ENCODE peak calls at places on chromosomes 6 and 20, in six cellular contexts. One of them, this sample, is unnamed.
A peak's percentile ranks its signal among the peaks of the same experiment; 100 is the strongest.

GRCh38 chr20:23143098-23143497 is 57.0 kb upstream of the CD93 start:
- DNase-seq in AG08395: peak; percentile 86
- DNase-seq in T-helper 1 cell: no peak
- DNase-seq in CD8-positive, alpha-beta T cell: no peak
- DNase-seq in GM03348: peak; percentile 87
- DNase-seq in GM23248: peak; percentile 93
- DNase-seq in this sample: no peak

GRCh38 chr6:39053016-39053595 is 4.5 kb downstream of the GLP1R start:
- DNase-seq in GM03348: no peak
- DNase-seq in T-helper 1 cell: no peak
- DNase-seq in GM23248: no peak
- DNase-seq in AG08395: no peak
- DNase-seq in CD8-positive, alpha-beta T cell: no peak
- DNase-seq in this sample: no peak

GRCh38 chr6:166989427-166990034 is 9.7 kb upstream of the CEP43 start:
- DNase-seq in AG08395: peak; percentile 56
- DNase-seq in GM03348: peak; percentile 38
- DNase-seq in T-helper 1 cell: peak; percentile 18
- DNase-seq in GM23248: peak; percentile 71
- DNase-seq in CD8-positive, alpha-beta T cell: no peak
- DNase-seq in this sample: no peak

GRCh38 chr20:9270831-9271230 is 201.9 kb downstream of the PLCB4 start:
- DNase-seq in GM03348: peak; percentile 61
- DNase-seq in GM23248: peak; percentile 83
- DNase-seq in T-helper 1 cell: no peak
- DNase-seq in AG08395: peak; percentile 76
- DNase-seq in CD8-positive, alpha-beta T cell: no peak
- DNase-seq in this sample: no peak

GRCh38 chr6:89021629-89022028 is 58.2 kb upstream of the RNGTT start:
- DNase-seq in AG08395: no peak
- DNase-seq in CD8-positive, alpha-beta T cell: no peak
- DNase-seq in GM03348: no peak
- DNase-seq in GM23248: no peak
- DNase-seq in T-helper 1 cell: no peak
- DNase-seq in this sample: no peak

GRCh38 chr6:5384276-5384675 is 123.0 kb downstream of the FARS2 start:
- DNase-seq in AG08395: no peak
- DNase-seq in T-helper 1 cell: no peak
- DNase-seq in GM03348: no peak
- DNase-seq in CD8-positive, alpha-beta T cell: no peak
- DNase-seq in GM23248: no peak
- DNase-seq in this sample: no peak

GRCh38 chr6:148887181-148887580 is 140.4 kb downstream of the UST start:
- DNase-seq in CD8-positive, alpha-beta T cell: no peak
- DNase-seq in T-helper 1 cell: no peak
- DNase-seq in AG08395: no peak
- DNase-seq in GM03348: no peak
- DNase-seq in GM23248: peak; percentile 71
- DNase-seq in this sample: no peak

GRCh38 chr20:21707999-21708737 is 2.7 kb downstream of the PAX1 start:
- DNase-seq in AG08395: no peak
- DNase-seq in T-helper 1 cell: no peak
- DNase-seq in GM03348: no peak
- DNase-seq in GM23248: no peak
- DNase-seq in CD8-positive, alpha-beta T cell: no peak
- DNase-seq in this sample: no peak

GRCh38 chr6:139829557-139829956 is 455.1 kb upstream of the CITED2 start:
- DNase-seq in T-helper 1 cell: no peak
- DNase-seq in CD8-positive, alpha-beta T cell: no peak
- DNase-seq in AG08395: no peak
- DNase-seq in GM03348: no peak
- DNase-seq in GM23248: no peak
- DNase-seq in this sample: no peak

GRCh38 chr6:110944681-110945151 is 13.8 kb upstream of the GTF3C6 start:
- DNase-seq in AG08395: peak; percentile 88
- DNase-seq in GM03348: peak; percentile 74
- DNase-seq in GM23248: peak; percentile 97
- DNase-seq in T-helper 1 cell: no peak
- DNase-seq in CD8-positive, alpha-beta T cell: no peak
- DNase-seq in this sample: peak; percentile 97

This sample was measured in foreskin keratinocyte.